ENCODE peak calls at places on chromosomes 4 and X, in eight cellular contexts. W is foreskin fibroblast, S is tibial nerve, J is thoracic aorta, U is IMR-90, P is A673, K is ascending aorta, M is A549. B is an unnamed sample.

GRCh38 chr4:25900310-25900709 is 13.7 kb upstream of the SMIM20 start:
- DNase-seq in W (peak), S (no peak), J (no peak), U (peak), P (no peak), K (no peak), M (no peak), B (no peak)

GRCh38 chr4:145034727-145035211 is 63.2 kb downstream of the ANAPC10 start:
- DNase-seq in W (peak), S (no peak), J (no peak), U (peak), P (peak), K (no peak), M (no peak), B (peak)

GRCh38 chr4:6613676-6614651 is 26.5 kb upstream of the MRFAP1 start:
- DNase-seq in W (no peak), S (no peak), J (no peak), U (no peak), P (no peak), K (no peak), M (no peak), B (no peak)

GRCh38 chrX:77442728-77443127 is 4.5 kb upstream of the FGF16 start:
- DNase-seq in W (peak), S (no peak), J (no peak), U (peak), P (no peak), K (no peak), M (peak), B (peak)

GRCh38 chr4:74391890-74392478 is 27.0 kb downstream of the EREG start:
- DNase-seq in W (peak), S (no peak), J (no peak), U (no peak), P (no peak), K (no peak), M (no peak), B (no peak)

GRCh38 chrX:104168127-104168526 is 1.9 kb downstream of the FAM199X start:
- DNase-seq in W (no peak), S (no peak), J (no peak), U (no peak), P (no peak), K (no peak), M (no peak), B (no peak)

GRCh38 chr4:56730097-56730496 is 49.0 kb upstream of the HOPX start:
- DNase-seq in W (no peak), S (no peak), J (no peak), U (no peak), P (no peak), K (no peak), M (no peak), B (no peak)

GRCh38 chr4:164396439-164396838 is 357.5 kb upstream of the SMIM31 start:
- DNase-seq in W (no peak), S (no peak), J (no peak), U (no peak), P (peak), K (no peak), M (no peak), B (no peak)

GRCh38 chr4:23005691-23006090 is 313.0 kb downstream of the GBA3 start:
- DNase-seq in W (no peak), S (no peak), J (no peak), U (no peak), P (no peak), K (no peak), M (no peak), B (no peak)

GRCh38 chrX:138765061-138765460 is 53.5 kb upstream of the FGF13 start:
- DNase-seq in W (peak), S (no peak), J (no peak), U (no peak), P (peak), K (no peak), M (no peak), B (no peak)

GRCh38 chr4:122744229-122744628 is 11.7 kb downstream of the BBS12 start:
- DNase-seq in W (peak), S (no peak), J (no peak), U (peak), P (no peak), K (no peak), M (no peak), B (peak)

GRCh38 chr4:126956192-126956897 is 676.4 kb upstream of the INTU start:
- DNase-seq in W (no peak), S (no peak), J (no peak), U (no peak), P (no peak), K (no peak), M (no peak), B (no peak)

GRCh38 chr4:30714408-30715031 is 5.6 kb upstream of the PCDH7 start:
- DNase-seq in W (peak), S (peak), J (no peak), U (peak), P (peak), K (peak), M (peak), B (peak)

GRCh38 chrX:72272868-72273267 is 4.2 kb downstream of the RPS4X start:
- DNase-seq in W (peak), S (no peak), J (no peak), U (peak), P (no peak), K (no peak), M (no peak), B (peak)

GRCh38 chr4:120052840-120053239 is 13.8 kb downstream of the MAD2L1 start:
- DNase-seq in W (peak), S (peak), J (peak), U (peak), P (peak), K (peak), M (no peak), B (peak)

GRCh38 chrX:116749943-116750342 is 287.2 kb upstream of the CT83 start:
- DNase-seq in W (no peak), S (no peak), J (no peak), U (no peak), P (no peak), K (no peak), M (no peak), B (no peak)

DNA sequence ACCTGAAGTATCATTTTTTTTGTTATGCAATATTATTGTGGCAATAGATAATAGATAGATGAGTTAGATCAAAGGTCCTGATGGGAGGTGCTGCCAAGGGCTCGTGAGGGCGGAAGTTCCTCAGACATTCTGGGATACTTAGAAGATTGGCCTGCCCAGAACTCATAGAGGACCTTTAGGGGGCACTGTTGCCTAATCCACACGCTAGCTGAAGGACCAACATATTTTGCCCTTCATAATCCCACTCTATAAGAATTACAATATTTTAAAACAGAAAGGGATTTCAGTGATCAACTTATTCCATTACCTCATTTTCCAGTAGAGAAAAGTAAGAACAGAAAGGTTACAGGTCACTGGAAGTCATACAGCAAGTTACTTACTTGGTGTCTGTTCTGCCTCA is 22.9 kb upstream of the COX7B2 start:
- DNase-seq in W (peak), S (peak), J (no peak), U (peak), P (peak), K (no peak), M (no peak), B (peak)
- TF ChIP-seq CTCF in W (peak), S (peak), J (peak), U (peak), P (peak), K (no peak), M (no peak), B (peak)

GRCh38 chr4:3108211-3108610 is 33.7 kb downstream of the HTT start:
- DNase-seq in W (no peak), S (no peak), J (no peak), U (peak), P (peak), K (no peak), M (no peak), B (peak)

GRCh38 chr4:3111461-3111860 is 37.0 kb downstream of the HTT start:
- DNase-seq in W (peak), S (no peak), J (no peak), U (peak), P (peak), K (no peak), M (no peak), B (peak)

GRCh38 chr4:3107271-3108185 is 33.0 kb downstream of the HTT start:
- DNase-seq in W (no peak), S (peak), J (no peak), U (no peak), P (peak), K (no peak), M (no peak), B (peak)

GRCh38 chr4:3112241-3112978 is 37.9 kb downstream of the HTT start:
- DNase-seq in W (no peak), S (no peak), J (no peak), U (no peak), P (no peak), K (no peak), M (no peak), B (no peak)

DNA sequence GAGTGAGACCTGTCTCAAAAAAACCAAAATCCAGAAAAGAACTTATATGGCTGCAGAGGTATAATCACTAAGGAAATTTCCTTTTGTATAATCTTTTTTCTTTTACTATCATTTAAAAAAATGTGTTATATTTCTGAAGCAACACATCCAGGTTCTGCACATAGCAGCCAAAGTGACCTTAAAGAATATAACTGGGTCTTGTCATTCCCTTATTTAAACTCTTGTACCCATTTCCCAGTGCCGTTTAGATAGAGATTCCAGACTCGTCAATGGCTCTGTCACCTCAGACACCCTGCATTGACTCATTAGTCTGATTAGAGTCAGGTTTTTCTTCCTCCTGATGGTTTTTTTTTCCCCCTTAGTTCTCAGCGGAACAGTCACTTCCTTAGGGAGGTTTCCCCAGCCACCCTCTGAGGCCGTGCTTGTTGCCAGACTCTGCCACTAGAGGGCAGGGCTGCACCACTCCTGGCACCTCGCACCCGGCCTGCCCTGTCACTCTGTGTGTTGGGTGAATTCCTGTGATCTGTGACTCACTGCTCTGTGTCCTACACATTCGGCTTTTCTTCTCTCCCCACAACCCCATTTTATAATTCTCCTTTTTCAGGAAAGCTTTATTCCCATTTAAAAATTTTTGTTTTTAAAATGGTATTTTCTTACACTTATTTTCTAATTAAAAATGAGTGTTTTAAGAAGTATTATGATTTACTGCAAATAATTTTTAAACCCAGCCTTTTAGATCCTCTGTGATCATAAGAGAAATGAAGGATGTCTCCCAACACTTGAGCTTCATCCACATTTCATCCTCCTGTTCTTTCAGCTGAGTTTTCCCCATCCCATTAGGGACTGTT is 32.1 kb downstream of the HTT start:
- DNase-seq in W (peak), S (peak), J (peak), U (peak), P (peak), K (peak), M (peak), B (peak)
- H3K4me3 ChIP-seq in W (no peak), S (no peak), J (no peak), U (no peak), P (no peak), K (no peak), M (no peak), B (no peak)

GRCh38 chrX:18899796-18900380 is 84.0 kb downstream of the PHKA2 start:
- DNase-seq in W (peak), S (no peak), J (no peak), U (no peak), P (peak), K (no peak), M (peak), B (peak)
- TF ChIP-seq CTCF in W (no peak), S (no peak), J (no peak), U (peak), P (peak), K (no peak), M (peak), B (peak)

GRCh38 chr4:104210420-104210819 is 284.3 kb downstream of the CXXC4 start:
- DNase-seq in W (no peak), S (no peak), J (no peak), U (no peak), P (no peak), K (no peak), M (no peak), B (no peak)

GRCh38 chr4:104205116-104205515 is 289.6 kb downstream of the CXXC4 start:
- DNase-seq in W (no peak), S (no peak), J (no peak), U (no peak), P (no peak), K (no peak), M (no peak), B (no peak)
- H3K4me3 ChIP-seq in W (no peak), S (no peak), J (no peak), U (no peak), P (no peak), K (no peak), M (no peak), B (no peak)

DNA sequence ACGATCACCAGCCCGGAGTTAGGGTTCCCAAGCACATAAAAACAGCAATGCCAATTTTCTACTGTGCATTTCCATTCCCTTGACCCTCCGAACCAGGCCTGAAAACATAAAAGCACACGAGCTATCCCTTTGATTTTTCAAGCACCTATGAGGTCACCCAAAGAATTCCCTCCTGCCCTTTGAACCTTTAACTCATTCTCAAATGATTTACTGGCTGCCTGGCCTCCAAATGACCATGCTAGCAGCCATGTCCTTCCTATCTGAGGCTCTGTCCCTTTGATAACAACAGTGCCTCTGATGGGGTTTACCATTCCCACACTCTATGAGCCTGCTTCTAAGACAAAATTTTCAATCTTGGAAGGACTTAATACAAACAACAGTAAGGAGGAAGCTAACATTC is 15.2 kb downstream of the SHROOM4 start:
- DNase-seq in W (no peak), S (no peak), J (no peak), U (no peak), P (no peak), K (no peak), M (no peak), B (no peak)
- TF ChIP-seq CTCF in W (no peak), S (no peak), J (no peak), U (no peak), P (no peak), K (no peak), M (no peak), B (no peak)

B was measured in choroid plexus epithelial cell.